ENCODE peak calls at places on chromosomes 1 and 21, in six cellular contexts. F, R, X, A, I and W are unnamed samples.

GRCh38 chr1:181318022-181318857 is 165.1 kb upstream of the CACNA1E start:
- DNase-seq in R (no peak), F (no peak), A (no peak), I (no peak), X (no peak), W (no peak)

GRCh38 chr1:197320991-197321531 is 53.0 kb downstream of the CRB1 start:
- DNase-seq in F (no peak), I (no peak), A (no peak), R (no peak), X (no peak), W (no peak)

GRCh38 chr1:228793032-228793431 is 57.8 kb downstream of the RHOU start:
- DNase-seq in I (no peak), X (no peak), F (no peak), R (no peak), A (no peak), W (no peak)

GRCh38 chr1:189336115-189337100 is 1141.3 kb downstream of the BRINP3 start:
- DNase-seq in A (no peak), R (no peak), X (no peak), F (no peak), I (peak), W (no peak)

GRCh38 chr1:197928849-197929336 is 11.7 kb downstream of the LHX9 start:
- DNase-seq in I (no peak), R (no peak), X (peak), F (no peak), A (no peak), W (no peak)

GRCh38 chr1:115168026-115168425 is 78.7 kb upstream of the TSPAN2 start:
- DNase-seq in A (no peak), R (no peak), F (no peak), X (no peak), I (no peak), W (no peak)

GRCh38 chr1:203153051-203153988 is 22.3 kb downstream of the MYBPH start:
- DNase-seq in F (no peak), X (no peak), R (no peak), A (no peak), I (no peak), W (no peak)

GRCh38 chr1:151047591-151047924 is at the start of gene C1orf56:
- DNase-seq in R (no peak), A (no peak), F (peak), X (peak), I (peak), W (peak)

GRCh38 chr1:9066945-9067807 is 2.3 kb downstream of the SLC2A5 start:
- DNase-seq in F (no peak), R (no peak), X (peak), A (no peak), I (peak), W (no peak)

GRCh38 chr1:19775317-19775716 is 24.4 kb downstream of the TMCO4 start:
- DNase-seq in X (no peak), I (no peak), A (no peak), F (no peak), R (no peak), W (no peak)

GRCh38 chr1:201172999-201173610 is 17.5 kb upstream of the IGFN1 start:
- DNase-seq in X (no peak), R (no peak), F (no peak), A (no peak), I (no peak), W (no peak)

GRCh38 chr1:176033474-176033873 is 173.6 kb downstream of the COP1 start:
- DNase-seq in X (no peak), A (no peak), F (no peak), R (no peak), I (no peak), W (no peak)

GRCh38 chr1:4549933-4550332 is 104.5 kb upstream of the AJAP1 start:
- DNase-seq in R (no peak), X (peak), I (no peak), F (no peak), A (no peak), W (no peak)

GRCh38 chr1:10338047-10338446 is 60.8 kb upstream of the PGD start:
- DNase-seq in F (peak), X (peak), A (no peak), R (peak), I (peak), W (peak)

GRCh38 chr1:67831850-67832513 is 1.3 kb downstream of the GNG12 start:
- DNase-seq in F (no peak), R (no peak), A (no peak), X (peak), I (no peak), W (no peak)

GRCh38 chr21:43585924-43586411 is 73.3 kb downstream of the HSF2BP start:
- DNase-seq in F (no peak), A (no peak), X (no peak), I (peak), R (no peak), W (no peak)

GRCh38 chr1:33955101-33955500 is 91.2 kb downstream of the HMGB4 start:
- DNase-seq in A (no peak), I (no peak), F (no peak), R (no peak), X (no peak), W (no peak)

GRCh38 chr1:226624526-226624925 is 76.0 kb downstream of the STUM start:
- DNase-seq in I (no peak), A (no peak), X (no peak), R (no peak), F (no peak), W (no peak)

GRCh38 chr1:27402349-27402754 is 9.9 kb downstream of the GPR3 start:
- DNase-seq in F (no peak), I (peak), A (no peak), X (peak), R (no peak), W (no peak)

GRCh38 chr1:19610282-19610978 is 33.7 kb upstream of the NBL1 start:
- DNase-seq in X (no peak), I (no peak), R (no peak), F (no peak), A (no peak), W (no peak)

GRCh38 chr1:180257461-180257860 is 27.4 kb downstream of the LHX4 start:
- DNase-seq in I (no peak), F (no peak), A (no peak), R (no peak), X (no peak), W (no peak)

GRCh38 chr21:35100351-35100771 is 51.3 kb upstream of the RUNX1 start:
- DNase-seq in X (peak), R (no peak), A (no peak), F (no peak), I (no peak), W (no peak)

GRCh38 chr1:230299148-230300006 is 126.8 kb downstream of the PGBD5 start:
- DNase-seq in I (peak), F (no peak), R (no peak), A (no peak), X (no peak), W (no peak)

GRCh38 chr21:36636439-36636838 is 62.5 kb upstream of the SIM2 start:
- DNase-seq in R (no peak), F (no peak), A (no peak), I (no peak), X (no peak), W (no peak)

GRCh38 chr1:30809514-30810263 is 52.1 kb upstream of the LAPTM5 start:
- DNase-seq in X (peak), I (no peak), A (no peak), R (no peak), F (no peak), W (no peak)

GRCh38 chr1:161157867-161158266 is 1.4 kb upstream of the USP21 start:
- DNase-seq in X (no peak), F (no peak), A (no peak), R (no peak), I (no peak), W (no peak)

GRCh38 chr1:114457675-114458074 is 53.3 kb downstream of the TRIM33 start:
- DNase-seq in R (no peak), A (no peak), F (no peak), I (peak), X (no peak), W (no peak)

GRCh38 chr1:232686346-232686745 is 56.4 kb upstream of the SIPA1L2 start:
- DNase-seq in X (no peak), R (no peak), I (no peak), A (no peak), F (no peak), W (no peak)

GRCh38 chr1:32901823-32902534 is 790 bp upstream of the TMEM54 start:
- DNase-seq in R (no peak), F (no peak), I (no peak), A (no peak), X (no peak), W (no peak)

GRCh38 chr1:108643492-108644333 is 17.2 kb downstream of the HENMT1 start:
- DNase-seq in X (peak), A (peak), I (peak), R (no peak), F (peak), W (peak)

GRCh38 chr1:156870734-156871133 is 10.1 kb downstream of the NTRK1 start:
- DNase-seq in A (no peak), F (no peak), R (no peak), X (no peak), I (no peak), W (no peak)

GRCh38 chr1:80678438-80678837 is 1122.3 kb upstream of the ADGRL2 start:
- DNase-seq in R (no peak), X (no peak), F (no peak), A (no peak), I (no peak), W (no peak)

GRCh38 chr1:43367026-43367903 is 546 bp downstream of the ELOVL1 start:
- DNase-seq in X (peak), F (peak), R (no peak), I (no peak), A (no peak), W (peak)
- TF ChIP-seq POLR2AphosphoS5 in X (peak), F (no peak), R (no peak), I (no peak), A (no peak), W (no peak)

GRCh38 chr1:61081637-61082335 is 575 bp upstream of the NFIA start:
- DNase-seq in A (no peak), R (no peak), X (peak), I (peak), F (no peak), W (no peak)

GRCh38 chr1:61083799-61084385 is 1.5 kb downstream of the NFIA start:
- DNase-seq in R (no peak), A (no peak), I (no peak), F (no peak), X (peak), W (no peak)

GRCh38 chr1:61081135-61081636 is 1.2 kb upstream of the NFIA start:
- DNase-seq in F (no peak), A (no peak), R (no peak), X (no peak), I (no peak), W (no peak)

GRCh38 chr1:61083014-61083798 is 845 bp downstream of the NFIA start:
- DNase-seq in I (no peak), R (no peak), X (peak), A (no peak), F (no peak), W (no peak)

GRCh38 chr1:61082336-61083013 is at the start of gene NFIA:
- DNase-seq in X (peak), F (no peak), R (no peak), I (peak), A (no peak), W (no peak)
- TF ChIP-seq POLR2A in X (peak), F (no peak), R (no peak), I (peak), A (no peak), W (no peak)

DNA sequence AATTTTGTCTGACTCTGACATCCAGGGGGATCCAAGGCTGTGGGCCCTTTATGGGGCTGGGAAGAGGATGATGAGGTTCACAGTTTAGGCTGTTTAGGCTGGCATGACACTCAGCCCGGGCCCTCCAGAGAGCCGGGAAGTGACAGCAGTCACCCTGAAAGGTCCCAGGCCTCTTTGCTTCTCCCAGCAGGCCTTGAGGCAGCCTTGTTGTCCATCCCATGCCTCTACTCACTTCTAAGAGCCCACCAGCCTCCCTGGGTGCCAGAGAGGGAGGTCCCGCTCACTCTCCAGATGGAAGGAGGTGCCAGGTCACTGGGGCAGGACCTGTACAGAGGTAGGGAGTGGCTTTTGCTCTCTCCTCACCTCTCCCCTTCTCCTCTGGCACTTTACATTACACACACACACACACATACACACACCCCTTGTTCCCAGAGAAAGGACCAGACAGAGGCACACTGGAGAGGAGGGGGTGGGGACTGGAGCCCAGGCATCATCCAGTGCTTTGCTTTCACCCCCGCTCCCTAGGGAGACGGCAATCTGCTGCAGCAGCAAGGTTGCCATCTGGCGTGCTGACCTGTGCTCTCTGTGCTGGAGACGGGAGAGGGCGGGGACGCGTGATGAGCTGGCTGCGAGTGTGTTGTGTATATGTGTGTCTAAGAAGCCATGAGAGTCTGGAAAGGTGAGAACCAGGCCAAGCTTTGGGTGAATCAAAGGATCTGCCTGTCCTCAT is 4.6 kb downstream of the KLHDC8A start:
- DNase-seq in R (no peak), I (peak), X (peak), A (no peak), F (no peak), W (no peak)
- TF ChIP-seq TAF1 in R (no peak), I (no peak), X (no peak), A (no peak), F (no peak), W (no peak)

GRCh38 chr1:101382135-101382534 is 145.3 kb downstream of the S1PR1 start:
- DNase-seq in X (no peak), A (no peak), I (no peak), F (no peak), R (no peak), W (no peak)
- TF ChIP-seq POLR2AphosphoS5 in X (no peak), A (no peak), I (no peak), F (no peak), R (no peak), W (no peak)

GRCh38 chr1:112395832-112396667 is at the start of gene CTTNBP2NL:
- DNase-seq in X (peak), R (peak), I (peak), A (no peak), F (peak), W (peak)
- TF ChIP-seq POLR2A in X (no peak), R (peak), I (peak), A (peak), F (no peak), W (no peak)

GRCh38 chr21:26877015-26877414 is 31.8 kb upstream of the ADAMTS1 start:
- DNase-seq in A (no peak), R (no peak), F (no peak), I (no peak), X (no peak), W (no peak)

GRCh38 chr21:26883768-26884167 is 38.6 kb upstream of the ADAMTS1 start:
- DNase-seq in F (no peak), A (no peak), R (no peak), X (no peak), I (no peak), W (no peak)

GRCh38 chr21:26884436-26884835 is 39.2 kb upstream of the ADAMTS1 start:
- DNase-seq in A (no peak), I (no peak), X (no peak), R (no peak), F (no peak), W (no peak)

GRCh38 chr21:26887241-26887640 is 42.0 kb upstream of the ADAMTS1 start:
- DNase-seq in F (no peak), A (no peak), X (no peak), R (no peak), I (no peak), W (no peak)

GRCh38 chr21:26881504-26882228 is 36.5 kb upstream of the ADAMTS1 start:
- DNase-seq in R (no peak), X (no peak), I (no peak), F (no peak), A (no peak), W (no peak)
- TF ChIP-seq TAF1 in R (no peak), X (no peak), I (no peak), F (no peak), A (no peak), W (no peak)

GRCh38 chr1:222892137-222892763 is 77.4 kb downstream of the DISP1 start:
- DNase-seq in X (no peak), F (no peak), A (no peak), R (no peak), I (peak), W (no peak)

GRCh38 chr1:222891578-222891977 is 76.7 kb downstream of the DISP1 start:
- DNase-seq in A (no peak), R (no peak), X (no peak), I (no peak), F (no peak), W (no peak)

GRCh38 chr1:222890702-222891101 is 75.9 kb downstream of the DISP1 start:
- DNase-seq in I (no peak), R (no peak), F (no peak), X (no peak), A (no peak), W (no peak)

GRCh38 chr1:222887127-222887461 is 72.3 kb downstream of the DISP1 start:
- DNase-seq in I (no peak), A (no peak), F (no peak), R (no peak), X (no peak), W (no peak)

DNA sequence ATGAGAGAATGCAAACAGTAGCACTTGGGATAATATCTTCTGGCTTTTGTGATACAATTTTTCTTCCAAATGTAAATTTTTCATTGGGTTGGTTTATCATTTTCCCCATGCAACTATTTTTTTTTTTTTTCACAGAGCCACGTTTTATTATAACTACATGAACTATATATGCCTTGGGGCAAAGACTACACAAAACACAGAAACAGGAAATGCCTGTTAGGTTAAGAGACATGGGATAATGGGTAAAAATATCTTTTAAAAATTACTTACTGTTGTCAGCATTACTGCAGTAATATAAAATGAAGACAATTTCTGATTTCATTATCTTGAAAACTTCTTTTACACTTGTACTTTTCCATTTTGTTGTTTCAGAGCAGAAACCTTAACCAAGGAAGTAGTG is 74.6 kb downstream of the DISP1 start:
- DNase-seq in X (no peak), R (no peak), A (no peak), F (no peak), I (no peak), W (no peak)
- TF ChIP-seq POLR2AphosphoS5 in X (no peak), R (no peak), A (no peak), F (no peak), I (no peak), W (no peak)

GRCh38 chr1:183471748-183472487 is 381 bp upstream of the SMG7 start:
- DNase-seq in F (peak), I (peak), R (peak), X (peak), A (peak), W (peak)

GRCh38 chr1:183470147-183470960 is 1.9 kb upstream of the SMG7 start:
- DNase-seq in I (peak), X (peak), R (no peak), F (peak), A (peak), W (peak)

GRCh38 chr1:183473286-183473536 is 912 bp downstream of the SMG7 start:
- DNase-seq in A (no peak), F (no peak), I (no peak), R (no peak), X (no peak), W (no peak)

GRCh38 chr1:183472488-183473285 is at the start of gene SMG7:
- DNase-seq in F (peak), A (no peak), R (no peak), I (no peak), X (peak), W (peak)

GRCh38 chr1:183470961-183471747 is 1.1 kb upstream of the SMG7 start:
- DNase-seq in F (peak), X (peak), A (peak), I (peak), R (no peak), W (peak)
- TF ChIP-seq POLR2A in F (peak), X (peak), A (no peak), I (peak), R (no peak), W (peak)

DNA sequence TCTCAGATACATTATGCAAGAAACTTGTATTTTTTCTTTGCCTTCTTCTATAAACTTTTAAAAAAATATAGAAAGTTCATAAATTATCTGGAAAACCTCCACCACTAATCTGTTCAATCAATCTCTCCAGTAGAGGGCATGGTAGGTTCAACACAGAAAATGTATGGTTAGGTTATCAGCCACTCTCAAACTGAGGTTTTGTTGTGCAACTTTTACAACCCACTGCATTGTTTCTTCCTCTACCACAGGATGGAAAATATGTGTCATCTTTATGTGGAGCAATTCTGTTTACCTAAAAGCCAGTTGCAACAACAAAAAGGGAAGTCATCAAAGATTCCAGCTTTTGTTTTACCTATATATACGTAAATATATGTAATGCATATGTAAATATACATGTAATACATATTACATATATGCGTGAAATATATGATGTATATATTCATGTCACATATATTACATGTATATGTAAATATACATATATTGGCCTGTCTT is 3.0 kb upstream of the RGS2 start:
- DNase-seq in A (no peak), F (no peak), I (peak), R (no peak), X (peak), W (no peak)
- TF ChIP-seq TAF1 in A (no peak), F (no peak), I (no peak), R (no peak), X (no peak), W (no peak)

DNA sequence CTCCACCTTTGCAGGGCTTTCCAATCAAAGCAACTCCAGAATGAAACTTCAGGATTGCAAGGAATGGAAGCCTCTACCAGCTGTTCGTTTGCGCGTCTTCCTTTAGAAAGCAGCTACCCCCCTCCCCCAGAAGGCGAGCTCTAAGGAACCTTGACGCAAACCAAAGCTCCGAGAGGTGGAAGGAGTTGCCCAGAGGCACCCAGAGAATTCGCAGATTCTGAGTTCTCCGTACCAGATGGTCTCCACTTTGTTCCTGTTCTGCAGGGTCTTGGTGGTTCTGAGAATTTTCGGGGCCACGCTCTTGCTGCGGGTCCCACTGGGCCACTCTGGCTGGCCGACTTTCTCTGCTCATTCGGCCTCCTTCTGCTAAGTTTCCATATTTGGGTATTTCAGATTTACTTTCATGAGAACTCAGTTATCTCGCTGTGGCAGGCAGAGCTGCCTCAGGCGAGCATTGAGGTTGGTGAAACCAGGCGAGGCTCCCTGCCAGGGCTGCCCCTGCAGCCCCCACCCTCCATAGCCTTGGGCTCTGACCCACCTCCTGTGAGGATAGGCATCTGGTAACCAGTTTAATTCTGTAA is 798 bp downstream of the TRAF5 start:
- DNase-seq in X (peak), F (no peak), I (no peak), A (no peak), R (no peak), W (no peak)
- TF ChIP-seq POLR2AphosphoS5 in X (no peak), F (peak), I (no peak), A (peak), R (no peak), W (no peak)